ENCODE peak calls at places on chromosome 7, in four cellular contexts. C is prostate gland, R is stomach, B is right lobe of liver. S is an unnamed sample.

GRCh38 chr7:8149222-8149621 is 112.7 kb downstream of the ICA1 start:
- DNase-seq in C (no peak), R (no peak), B (no peak), S (no peak)

GRCh38 chr7:142438235-142438922 is 180.5 kb upstream of the PRSS58 start:
- DNase-seq in C (no peak), R (no peak), B (no peak), S (no peak)

GRCh38 chr7:142405122-142405765 is 147.4 kb upstream of the PRSS58 start:
- DNase-seq in C (no peak), R (no peak), B (no peak), S (no peak)

GRCh38 chr7:90536449-90536848 is 59.7 kb upstream of the CDK14 start:
- DNase-seq in C (no peak), R (no peak), B (no peak), S (no peak)

GRCh38 chr7:45203947-45204445 is 46.4 kb downstream of the RAMP3 start:
- DNase-seq in C (no peak), R (no peak), B (no peak), S (no peak)

GRCh38 chr7:1512781-1513656 is 8.8 kb upstream of the INTS1 start:
- DNase-seq in C (no peak), R (peak), B (peak), S (peak)

GRCh38 chr7:106646256-106646655 is 14.7 kb downstream of the CCDC71L start:
- DNase-seq in C (no peak), R (no peak), B (no peak), S (no peak)

GRCh38 chr7:73437091-73437490 is 3.5 kb downstream of the FZD9 start:
- DNase-seq in C (no peak), R (no peak), B (no peak), S (no peak)

GRCh38 chr7:3267928-3268690 is 32.9 kb upstream of the SDK1 start:
- DNase-seq in C (no peak), R (no peak), B (no peak), S (no peak)

GRCh38 chr7:20508109-20508508 is 107.4 kb upstream of the ABCB5 start:
- DNase-seq in C (no peak), R (no peak), B (no peak), S (no peak)

GRCh38 chr7:139654270-139655181 is 123.3 kb downstream of the HIPK2 start:
- DNase-seq in C (no peak), R (peak), B (no peak), S (no peak)

GRCh38 chr7:20647908-20648776 is 32.7 kb downstream of the ABCB5 start:
- DNase-seq in C (no peak), R (no peak), B (no peak), S (no peak)

GRCh38 chr7:51606601-51607154 is 290.1 kb upstream of the COBL start:
- DNase-seq in C (peak), R (no peak), B (no peak), S (no peak)

GRCh38 chr7:87413951-87414381 is 61.5 kb downstream of the ABCB4 start:
- DNase-seq in C (no peak), R (no peak), B (no peak), S (no peak)

GRCh38 chr7:46003161-46003560 is 82.1 kb upstream of the IGFBP3 start:
- DNase-seq in C (no peak), R (no peak), B (no peak), S (no peak)

GRCh38 chr7:131336956-131337355 is 9.3 kb downstream of the MKLN1 start:
- DNase-seq in C (no peak), R (no peak), B (no peak), S (no peak)

DNA sequence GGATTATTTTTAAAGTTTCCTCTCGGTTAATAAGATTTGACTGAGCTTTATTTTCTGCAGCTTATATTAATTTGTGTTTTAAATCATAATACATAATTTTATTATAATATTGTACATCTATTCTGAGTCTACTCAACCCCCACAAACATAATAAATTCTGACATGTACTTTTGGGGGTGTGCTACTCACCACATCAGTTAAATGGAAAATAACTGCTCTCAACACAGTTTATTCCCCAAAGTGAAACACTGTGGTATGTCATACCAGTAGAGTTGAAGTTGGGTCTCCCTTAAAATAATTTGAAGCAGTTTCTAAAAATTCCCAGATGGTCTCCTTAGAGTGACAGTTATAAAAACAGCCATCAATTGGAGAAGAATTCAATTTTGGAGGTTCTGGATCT is 463.2 kb downstream of the PHTF2 start:
- DNase-seq in C (no peak), R (no peak), B (no peak), S (no peak)
- H3K27ac ChIP-seq in C (no peak), R (no peak), B (no peak), S (no peak)

DNA sequence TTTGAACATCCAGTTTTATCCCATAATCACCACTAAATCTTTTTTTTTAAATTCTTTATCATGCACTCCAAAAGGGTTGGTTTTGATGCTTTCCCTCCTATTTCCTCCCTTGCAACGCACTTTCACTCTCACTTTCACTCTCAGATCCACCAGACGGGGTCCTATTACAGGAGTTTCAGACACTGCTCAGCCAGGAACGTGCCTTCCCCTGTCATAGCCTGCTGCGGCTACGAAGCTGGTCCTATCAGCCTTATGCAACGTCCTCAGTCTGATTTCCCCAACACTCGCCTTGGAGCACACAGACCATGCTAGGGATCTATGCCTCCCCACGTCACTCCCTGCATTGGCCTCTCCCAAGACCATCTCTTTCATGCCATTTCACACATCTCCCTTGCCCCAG is 23.4 kb downstream of the ZPBP start:
- DNase-seq in C (peak), R (no peak), B (peak), S (no peak)
- H3K4me3 ChIP-seq in C (peak), R (peak), B (peak), S (peak)

GRCh38 chr7:24608504-24608903 is 35.3 kb downstream of the PALS2 start:
- DNase-seq in C (no peak), R (no peak), B (no peak), S (no peak)
- H3K27ac ChIP-seq in C (no peak), R (no peak), B (no peak), S (no peak)

GRCh38 chr7:24283559-24283899 is 461 bp upstream of the NPY start:
- DNase-seq in C (no peak), R (no peak), B (no peak), S (no peak)
- H3K4me3 ChIP-seq in C (peak), R (peak), B (no peak), S (peak)

GRCh38 chr7:11297764-11298163 is 324.1 kb downstream of the PHF14 start:
- DNase-seq in C (peak), R (no peak), B (no peak), S (no peak)
- H3K27ac ChIP-seq in C (no peak), R (no peak), B (no peak), S (no peak)

S was measured in left ventricle myocardium inferior.